ENCODE peak calls at places on chromosomes 11 and 22, in four cellular contexts. W, V, M and T are unnamed samples.

GRCh38 chr22:19648419-19648929 is 65.8 kb upstream of the SEPTIN5 start:
- DNase-seq in M (no peak), V (no peak), W (no peak), T (no peak)

GRCh38 chr11:10669258-10670033 is 24.1 kb downstream of the IRAG1 start:
- DNase-seq in M (no peak), V (no peak), W (no peak), T (peak)

GRCh38 chr11:10122337-10123197 is 171.5 kb downstream of the SBF2 start:
- DNase-seq in V (no peak), M (no peak), W (no peak), T (no peak)

GRCh38 chr22:40176921-40177737 is 596 bp upstream of the TNRC6B start:
- DNase-seq in M (peak), V (peak), W (peak), T (no peak)

GRCh38 chr11:119026970-119027369 is 3.7 kb downstream of the SLC37A4 start:
- DNase-seq in W (peak), V (no peak), M (no peak), T (no peak)

GRCh38 chr11:96338910-96339703 is 3.9 kb downstream of the MAML2 start:
- DNase-seq in V (no peak), M (peak), W (peak), T (no peak)

GRCh38 chr11:116742104-116742503 is 30.7 kb downstream of the BUD13 start:
- DNase-seq in W (no peak), M (no peak), V (no peak), T (no peak)

GRCh38 chr11:29120329-29120695 is 896.5 kb downstream of the KCNA4 start:
- DNase-seq in M (no peak), W (no peak), V (no peak), T (no peak)

GRCh38 chr11:121321614-121322243 is 29.2 kb downstream of the SC5D start:
- DNase-seq in V (no peak), W (no peak), M (no peak), T (no peak)

GRCh38 chr11:10601722-10602281 is 33.3 kb upstream of the LYVE1 start:
- DNase-seq in M (no peak), V (no peak), W (no peak), T (no peak)

GRCh38 chr11:59145534-59145933 is 2.9 kb downstream of the FAM111A start:
- DNase-seq in W (no peak), V (no peak), M (no peak), T (no peak)

GRCh38 chr11:44327730-44328691 is 18.1 kb upstream of the ALX4 start:
- DNase-seq in V (no peak), M (no peak), W (no peak), T (no peak)

GRCh38 chr11:28679795-28680194 is 571.6 kb downstream of the METTL15 start:
- DNase-seq in W (no peak), M (no peak), V (no peak), T (no peak)

GRCh38 chr22:50527921-50528681 is 1.7 kb downstream of the TYMP start:
- DNase-seq in V (no peak), M (no peak), W (no peak), T (no peak)

GRCh38 chr22:39308614-39309363 is 10.6 kb downstream of the RPL3 start:
- DNase-seq in M (no peak), W (no peak), V (no peak), T (no peak)

GRCh38 chr11:95556342-95557151 is 233.0 kb downstream of the FAM76B start:
- DNase-seq in V (no peak), M (peak), W (no peak), T (no peak)

GRCh38 chr11:58024601-58025091 is 965 bp downstream of the OR9Q1 start:
- DNase-seq in V (no peak), W (no peak), M (no peak), T (no peak)

GRCh38 chr11:83284501-83285051 is 1.6 kb downstream of the CCDC90B start:
- DNase-seq in V (no peak), W (peak), M (no peak), T (no peak)

GRCh38 chr11:79244175-79244804 is 196.5 kb downstream of the TENM4 start:
- DNase-seq in M (no peak), W (no peak), V (no peak), T (no peak)

GRCh38 chr11:28566643-28567042 is 458.5 kb downstream of the METTL15 start:
- DNase-seq in M (no peak), W (no peak), V (peak), T (peak)

GRCh38 chr11:15911377-15912044 is 444.8 kb downstream of the SOX6 start:
- DNase-seq in V (no peak), M (no peak), W (no peak), T (no peak)

GRCh38 chr22:45358127-45358526 is 48.4 kb downstream of the FAM118A start:
- DNase-seq in W (no peak), V (no peak), M (no peak), T (no peak)

GRCh38 chr11:56932572-56933235 is 56.0 kb upstream of the OR5AK2 start:
- DNase-seq in V (no peak), W (peak), M (no peak), T (no peak)

GRCh38 chr11:33722579-33723234 is 13.5 kb downstream of the CD59 start:
- DNase-seq in M (peak), V (peak), W (no peak), T (no peak)

GRCh38 chr11:129346916-129347315 is 28.7 kb upstream of the BARX2 start:
- DNase-seq in V (no peak), M (no peak), W (no peak), T (no peak)

GRCh38 chr11:77208535-77208934 is 80.5 kb downstream of the MYO7A start:
- DNase-seq in V (no peak), W (no peak), M (no peak), T (no peak)

GRCh38 chr11:45224766-45225165 is 61.4 kb downstream of the SYT13 start:
- DNase-seq in W (no peak), V (no peak), M (no peak), T (no peak)

GRCh38 chr11:73135346-73136284 is 6.5 kb downstream of the FCHSD2 start:
- DNase-seq in W (no peak), M (no peak), V (no peak), T (no peak)

GRCh38 chr11:68905421-68906360 is 2.0 kb downstream of the IGHMBP2 start:
- DNase-seq in W (no peak), V (no peak), M (no peak), T (no peak)

GRCh38 chr11:68900835-68901381 is 2.7 kb downstream of the MRPL21 start:
- DNase-seq in W (no peak), M (no peak), V (peak), T (no peak)

GRCh38 chr11:68903288-68903630 is 373 bp downstream of the MRPL21 start:
- DNase-seq in V (no peak), W (no peak), M (no peak), T (no peak)

GRCh38 chr11:68903631-68904457 is at the start of the genes IGHMBP2 and MRPL21:
- DNase-seq in V (peak), W (peak), M (no peak), T (peak)

DNA sequence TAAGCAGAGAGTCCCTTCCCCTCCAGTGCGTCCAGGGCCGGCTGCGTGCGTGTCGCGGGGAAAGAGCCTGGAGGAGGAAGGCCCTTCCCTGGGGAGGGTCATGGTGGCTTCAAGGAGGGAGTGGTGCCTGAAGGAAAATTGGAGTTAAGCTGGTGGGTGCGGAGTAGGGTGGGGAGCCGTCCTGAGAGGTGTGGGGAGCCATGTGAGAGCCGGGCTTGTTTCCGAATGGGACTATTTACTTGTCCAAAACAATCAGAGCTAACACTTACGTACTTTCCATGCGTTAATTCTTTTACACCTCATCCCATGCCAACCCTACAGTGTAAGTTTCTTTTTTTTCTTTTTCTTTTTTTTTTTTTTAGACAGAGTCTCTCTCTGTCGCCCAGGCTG is 762 bp downstream of the IGHMBP2 start:
- DNase-seq in V (peak), W (no peak), M (no peak), T (no peak)
- TF ChIP-seq TARDBP in V (no peak), W (no peak), M (no peak), T (no peak)

GRCh38 chr22:46380069-46380468 is 44.6 kb downstream of the TRMU start:
- DNase-seq in M (no peak), V (no peak), W (no peak), T (no peak)

GRCh38 chr22:46378499-46379300 is 43.2 kb downstream of the TRMU start:
- DNase-seq in W (peak), V (no peak), M (no peak), T (no peak)

GRCh38 chr22:46377566-46378498 is 42.3 kb downstream of the TRMU start:
- DNase-seq in V (no peak), M (no peak), W (peak), T (no peak)

GRCh38 chr22:46380581-46380980 is 45.1 kb downstream of the TRMU start:
- DNase-seq in M (no peak), W (no peak), V (no peak), T (no peak)

DNA sequence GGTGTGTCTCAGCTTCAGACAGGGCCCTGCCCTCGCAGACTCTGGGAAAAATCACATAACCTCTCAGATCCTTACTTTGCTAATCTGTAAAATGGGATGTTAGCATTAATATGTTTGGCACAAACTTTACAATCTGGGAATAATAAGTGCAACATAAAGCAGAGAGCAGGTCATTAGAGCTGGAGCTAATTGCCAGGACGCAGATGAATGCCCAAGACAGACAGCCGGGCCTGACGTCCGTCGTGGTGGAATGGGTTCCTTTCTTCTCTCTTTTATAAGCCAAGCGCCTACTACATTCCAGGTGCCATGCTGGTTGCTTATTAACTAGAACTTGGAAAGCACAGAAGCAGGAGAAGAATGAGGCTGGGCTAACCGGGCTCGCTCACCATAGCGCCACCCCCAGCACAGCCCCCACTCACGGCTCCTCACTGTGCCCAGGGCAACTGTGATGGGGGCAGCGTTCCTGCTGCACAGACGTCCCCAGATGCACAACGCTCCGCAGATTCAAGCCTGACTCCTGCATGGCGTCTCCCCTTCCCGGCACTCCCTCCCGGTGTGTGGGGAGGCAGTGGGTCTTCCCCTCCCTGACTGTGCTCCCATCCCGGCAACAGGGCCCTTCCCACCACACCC is 43.9 kb downstream of the TRMU start:
- DNase-seq in V (no peak), M (no peak), W (peak), T (no peak)
- TF ChIP-seq TARDBP in V (no peak), M (no peak), W (no peak), T (no peak)

DNA sequence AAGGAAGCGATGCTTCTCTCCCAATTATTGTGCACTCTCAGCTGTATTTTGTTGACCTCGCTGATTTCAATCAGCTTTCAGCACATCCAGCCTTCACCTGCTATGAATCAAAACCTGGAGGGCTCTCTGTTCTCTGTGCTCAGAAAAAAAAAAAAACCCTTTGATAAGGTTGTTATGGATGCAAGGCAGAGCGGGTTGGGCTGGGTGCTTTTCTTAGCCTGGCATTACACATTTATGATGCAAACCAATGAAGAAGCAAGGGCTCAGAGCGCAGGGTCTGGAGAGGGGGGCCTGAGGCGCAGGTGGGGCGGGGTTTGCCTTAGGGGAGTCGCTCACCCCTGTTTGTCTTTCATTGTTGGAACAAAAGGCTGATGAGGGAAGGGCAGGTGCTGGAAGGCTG is 86.0 kb upstream of the CADM1 start:
- DNase-seq in V (no peak), M (no peak), W (no peak), T (no peak)
- TF ChIP-seq TARDBP in V (no peak), M (no peak), W (no peak), T (no peak)

GRCh38 chr11:110349109-110349996 is 52.9 kb upstream of the RDX start:
- DNase-seq in V (no peak), W (no peak), M (peak), T (no peak)

GRCh38 chr11:110356769-110357671 is 60.6 kb upstream of the RDX start:
- DNase-seq in V (no peak), M (no peak), W (peak), T (no peak)

GRCh38 chr11:110355011-110355744 is 58.8 kb upstream of the RDX start:
- DNase-seq in V (no peak), W (peak), M (no peak), T (peak)
- TF ChIP-seq TARDBP in V (no peak), W (no peak), M (no peak), T (no peak)

DNA sequence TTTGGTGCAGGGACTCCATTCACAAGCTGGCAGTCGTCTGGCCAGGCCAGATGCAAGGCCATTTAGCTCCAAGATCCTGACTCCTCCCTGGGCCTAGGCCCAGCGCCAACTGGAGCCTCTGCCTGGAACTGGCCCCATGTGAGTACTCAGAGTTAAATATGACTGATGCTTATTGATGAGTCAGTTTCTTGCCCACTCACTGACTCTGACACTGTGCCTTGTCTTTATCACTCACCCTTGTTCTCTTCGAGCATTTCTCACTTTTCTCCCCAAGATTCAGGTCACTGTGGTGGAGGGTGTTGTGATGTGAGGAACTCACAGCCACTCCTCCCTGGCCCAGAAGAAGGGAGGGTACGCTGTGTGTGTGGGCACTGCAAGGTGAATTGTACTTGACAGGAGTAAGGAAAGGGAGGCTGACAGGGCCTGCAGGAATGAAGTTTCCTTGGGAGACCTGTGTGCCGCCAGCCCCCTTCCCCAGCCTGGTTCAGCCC is 23.2 kb upstream of the ST3GAL4 start:
- DNase-seq in M (no peak), W (no peak), V (no peak), T (no peak)
- TF ChIP-seq TARDBP in M (no peak), W (no peak), V (no peak), T (no peak)

GRCh38 chr11:2194877-2195755 is 23.5 kb upstream of the TH start:
- DNase-seq in M (no peak), V (peak), W (peak), T (peak)
- TF ChIP-seq TARDBP in M (no peak), V (no peak), W (no peak), T (no peak)

DNA sequence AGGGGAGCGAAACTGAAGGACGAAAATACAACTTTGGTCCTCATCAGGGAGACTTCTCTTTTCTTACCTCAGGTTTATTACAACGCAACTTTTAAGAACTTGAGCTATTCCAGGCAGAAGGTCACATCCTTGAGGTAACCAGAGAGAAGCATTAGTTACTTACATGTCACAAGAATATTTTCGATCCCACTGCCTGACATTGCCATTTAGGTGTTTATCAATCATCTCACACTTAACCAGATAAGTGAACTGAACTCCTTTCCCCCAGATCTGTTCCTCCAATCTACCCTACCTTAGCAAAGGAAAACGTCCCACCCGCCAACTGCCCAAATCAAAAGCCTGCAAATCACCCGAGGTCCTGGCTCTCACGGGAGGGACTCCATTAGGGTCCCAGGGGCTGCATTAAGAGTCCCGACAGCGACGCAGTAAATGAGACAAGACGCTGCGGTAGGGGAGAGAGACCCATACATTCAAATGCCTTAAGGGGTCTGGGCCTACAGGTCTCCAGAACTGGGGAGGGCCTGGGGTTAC is 734 bp downstream of the ZNF280B start:
- DNase-seq in W (no peak), M (no peak), V (no peak), T (peak)
- TF ChIP-seq TARDBP in W (no peak), M (no peak), V (no peak), T (no peak)

GRCh38 chr22:24526191-24526590 is 28.7 kb downstream of the GUCD1 start:
- DNase-seq in M (no peak), W (no peak), V (no peak), T (no peak)

GRCh38 chr22:24521791-24522245 is 26.7 kb downstream of the UPB1 start:
- DNase-seq in V (no peak), M (no peak), W (peak), T (peak)

GRCh38 chr22:24525416-24526037 is 29.4 kb downstream of the GUCD1 start:
- DNase-seq in V (peak), W (peak), M (peak), T (peak)

GRCh38 chr22:24518774-24519485 is 23.8 kb downstream of the UPB1 start:
- DNase-seq in V (no peak), W (no peak), M (no peak), T (no peak)

DNA sequence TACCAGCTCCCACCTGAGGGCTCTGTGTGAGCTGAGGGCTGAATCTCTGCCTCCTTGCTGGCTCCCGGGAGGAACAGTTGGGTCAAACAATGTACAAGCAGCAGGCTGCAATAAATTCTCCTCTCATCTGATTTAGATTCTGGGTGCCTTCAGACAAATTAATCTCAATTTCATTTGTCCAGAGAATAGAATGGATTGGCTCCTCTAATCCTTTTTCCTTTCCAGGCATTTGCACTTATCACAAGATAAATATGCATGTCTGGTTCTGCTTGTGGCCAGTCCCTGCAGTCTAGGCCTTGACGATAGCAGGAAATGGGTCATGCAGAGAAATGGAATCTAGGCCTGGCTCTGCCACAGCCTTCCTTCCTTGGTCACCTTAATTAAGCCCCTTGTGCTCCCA is 28.7 kb downstream of the UPB1 start:
- DNase-seq in V (no peak), M (no peak), W (no peak), T (no peak)
- TF ChIP-seq TARDBP in V (no peak), M (no peak), W (no peak), T (no peak)

GRCh38 chr11:104668797-104669463 is 229.3 kb downstream of the CASP12 start:
- DNase-seq in V (no peak), W (peak), M (no peak), T (no peak)

GRCh38 chr11:104663190-104664140 is 234.8 kb downstream of the CASP12 start:
- DNase-seq in W (no peak), V (no peak), M (no peak), T (no peak)

GRCh38 chr11:104661901-104662300 is 236.4 kb downstream of the CASP12 start:
- DNase-seq in M (no peak), W (no peak), V (no peak), T (no peak)

GRCh38 chr11:104661481-104661880 is 236.8 kb downstream of the CASP12 start:
- DNase-seq in W (no peak), M (no peak), V (no peak), T (no peak)

DNA sequence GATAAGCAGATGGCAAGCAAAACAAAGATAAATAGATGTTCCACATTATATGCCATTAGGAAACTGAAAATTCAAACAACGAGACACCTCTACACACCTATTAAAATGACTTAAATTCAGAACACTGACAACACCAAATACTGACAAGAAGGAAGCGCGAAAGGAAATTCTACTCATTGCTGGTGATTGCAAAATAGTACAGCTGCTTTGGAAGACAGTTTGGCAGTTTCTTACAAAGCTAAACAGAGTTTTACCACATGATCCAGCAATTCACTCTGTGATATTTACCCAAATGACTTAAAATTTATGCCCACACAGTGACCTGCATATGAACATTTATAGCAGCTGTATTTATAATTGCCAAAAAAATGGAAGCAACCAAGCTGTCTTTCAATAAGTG is 232.6 kb downstream of the CASP12 start:
- DNase-seq in V (no peak), W (no peak), M (no peak), T (no peak)
- TF ChIP-seq TARDBP in V (no peak), W (no peak), M (no peak), T (no peak)